ENCODE peak calls at places on chromosome 20, in four cellular contexts. S is non-pigmented ciliary epithelial cell, F is B cell, H is neural progenitor cell. Q is an unnamed sample.

GRCh38 chr20:6735913-6736845 is 31.3 kb upstream of the BMP2 start:
- DNase-seq in S (peak), F (no peak), H (no peak), Q (no peak)

GRCh38 chr20:21546355-21546754 is 32.5 kb upstream of the NKX2-2 start:
- DNase-seq in S (no peak), F (no peak), H (no peak), Q (no peak)

GRCh38 chr20:16483024-16483423 is 90.2 kb downstream of the KIF16B start:
- DNase-seq in S (no peak), F (no peak), H (no peak), Q (no peak)

GRCh38 chr20:22160254-22160653 is 424.1 kb downstream of the FOXA2 start:
- DNase-seq in S (no peak), F (no peak), H (no peak), Q (no peak)

GRCh38 chr20:2109425-2110210 is 8.0 kb downstream of the STK35 start:
- DNase-seq in S (no peak), F (no peak), H (no peak), Q (no peak)

GRCh38 chr20:60332523-60332922 is 374.3 kb downstream of the CDH26 start:
- DNase-seq in S (no peak), F (no peak), H (no peak), Q (no peak)

GRCh38 chr20:14947536-14947935 is 610.1 kb upstream of the FLRT3 start:
- DNase-seq in S (no peak), F (no peak), H (no peak), Q (no peak)

GRCh38 chr20:47124235-47124717 is 229.6 kb downstream of the EYA2 start:
- DNase-seq in S (no peak), F (no peak), H (no peak), Q (no peak)

GRCh38 chr20:25073544-25073943 is 8.4 kb downstream of the VSX1 start:
- DNase-seq in S (no peak), F (no peak), H (no peak), Q (peak)

GRCh38 chr20:11204926-11205768 is 531.3 kb upstream of the JAG1 start:
- DNase-seq in S (no peak), F (peak), H (peak), Q (no peak)

GRCh38 chr20:24676978-24677370 is 207.5 kb downstream of the SYNDIG1 start:
- DNase-seq in S (no peak), F (no peak), H (no peak), Q (no peak)

GRCh38 chr20:46330072-46330763 is 21.9 kb upstream of the CDH22 start:
- DNase-seq in S (no peak), F (no peak), H (no peak), Q (no peak)

GRCh38 chr20:32702706-32703425 is 29.1 kb upstream of the C20orf203 start:
- DNase-seq in S (no peak), F (no peak), H (peak), Q (no peak)

GRCh38 chr20:10357061-10357708 is 76.8 kb downstream of the MKKS start:
- DNase-seq in S (no peak), F (no peak), H (no peak), Q (no peak)

GRCh38 chr20:49578436-49578835 is 10.5 kb upstream of the PTGIS start:
- DNase-seq in S (no peak), F (no peak), H (no peak), Q (no peak)